ENCODE peak calls at places on chromosomes 16 and 17, in eight cellular contexts. One of them, this sample, is unnamed.

GRCh38 chr16:57810197-57811024 is 8.1 kb upstream of the KIFC3 start:
- DNase-seq in A549: peak; percentile 98
- DNase-seq in effector memory CD4-positive, alpha-beta T cell: peak; percentile 78
- DNase-seq in upper lobe of left lung: peak; percentile 96
- DNase-seq in neural progenitor cell: peak; percentile 47
- DNase-seq in neuronal stem cell: no peak
- DNase-seq in esophagus squamous epithelium: peak; percentile 40
- DNase-seq in GM23338: peak; percentile 67
- DNase-seq in this sample: peak; percentile 85

GRCh38 chr16:15041260-15042011 is 14.4 kb downstream of the NTAN1 start:
- DNase-seq in A549: no peak
- DNase-seq in effector memory CD4-positive, alpha-beta T cell: no peak
- DNase-seq in upper lobe of left lung: peak; percentile 64
- DNase-seq in neural progenitor cell: peak; percentile 29
- DNase-seq in neuronal stem cell: no peak
- DNase-seq in esophagus squamous epithelium: no peak
- DNase-seq in GM23338: peak; percentile 56
- DNase-seq in this sample: peak; percentile 56

GRCh38 chr16:48164907-48165715 is 9.3 kb upstream of the ABCC12 start:
- DNase-seq in A549: peak; percentile 83
- DNase-seq in effector memory CD4-positive, alpha-beta T cell: peak; percentile 36
- DNase-seq in upper lobe of left lung: peak; percentile 87
- DNase-seq in neural progenitor cell: peak; percentile 79
- DNase-seq in neuronal stem cell: peak; percentile 77
- DNase-seq in esophagus squamous epithelium: peak; percentile 12
- DNase-seq in GM23338: peak; percentile 81
- DNase-seq in this sample: peak; percentile 52

GRCh38 chr17:13634001-13634400 is 32.3 kb upstream of the HS3ST3A1 start:
- DNase-seq in A549: no peak
- DNase-seq in effector memory CD4-positive, alpha-beta T cell: no peak
- DNase-seq in upper lobe of left lung: no peak
- DNase-seq in neural progenitor cell: no peak
- DNase-seq in neuronal stem cell: no peak
- DNase-seq in esophagus squamous epithelium: no peak
- DNase-seq in GM23338: no peak
- DNase-seq in this sample: no peak

GRCh38 chr16:73068546-73069401 is 20.8 kb upstream of the ZFHX3 start:
- DNase-seq in A549: peak; percentile 89
- DNase-seq in effector memory CD4-positive, alpha-beta T cell: no peak
- DNase-seq in upper lobe of left lung: peak; percentile 93
- DNase-seq in neural progenitor cell: peak; percentile 9
- DNase-seq in neuronal stem cell: no peak
- DNase-seq in esophagus squamous epithelium: no peak
- DNase-seq in GM23338: no peak
- DNase-seq in this sample: no peak

GRCh38 chr16:88875703-88876234 is 9.3 kb upstream of the PABPN1L start:
- DNase-seq in A549: no peak
- DNase-seq in effector memory CD4-positive, alpha-beta T cell: no peak
- DNase-seq in upper lobe of left lung: no peak
- DNase-seq in neural progenitor cell: no peak
- DNase-seq in neuronal stem cell: no peak
- DNase-seq in esophagus squamous epithelium: no peak
- DNase-seq in GM23338: no peak
- DNase-seq in this sample: no peak

GRCh38 chr16:82655720-82656500 is 29.1 kb downstream of the CDH13 start:
- DNase-seq in A549: no peak
- DNase-seq in effector memory CD4-positive, alpha-beta T cell: no peak
- DNase-seq in upper lobe of left lung: no peak
- DNase-seq in neural progenitor cell: no peak
- DNase-seq in neuronal stem cell: no peak
- DNase-seq in esophagus squamous epithelium: no peak
- DNase-seq in GM23338: no peak
- DNase-seq in this sample: no peak

GRCh38 chr17:44417553-44417952 is 28.1 kb upstream of the ITGA2B start:
- DNase-seq in A549: peak; percentile 47
- DNase-seq in effector memory CD4-positive, alpha-beta T cell: no peak
- DNase-seq in upper lobe of left lung: no peak
- DNase-seq in neural progenitor cell: no peak
- DNase-seq in neuronal stem cell: no peak
- DNase-seq in esophagus squamous epithelium: no peak
- DNase-seq in GM23338: no peak
- DNase-seq in this sample: peak; percentile 40

GRCh38 chr17:74805543-74805991 is 29.4 kb upstream of the NAT9 start:
- DNase-seq in A549: no peak
- DNase-seq in effector memory CD4-positive, alpha-beta T cell: no peak
- DNase-seq in upper lobe of left lung: peak; percentile 36
- DNase-seq in neural progenitor cell: no peak
- DNase-seq in neuronal stem cell: no peak
- DNase-seq in esophagus squamous epithelium: no peak
- DNase-seq in GM23338: no peak
- DNase-seq in this sample: no peak

GRCh38 chr16:67555795-67556212 is 6.5 kb upstream of the CTCF start:
- DNase-seq in A549: no peak
- DNase-seq in effector memory CD4-positive, alpha-beta T cell: no peak
- DNase-seq in upper lobe of left lung: no peak
- DNase-seq in neural progenitor cell: no peak
- DNase-seq in neuronal stem cell: no peak
- DNase-seq in esophagus squamous epithelium: no peak
- DNase-seq in GM23338: no peak
- DNase-seq in this sample: no peak

GRCh38 chr17:77180503-77181330 is 39.9 kb downstream of the SEC14L1 start:
- DNase-seq in A549: no peak
- DNase-seq in effector memory CD4-positive, alpha-beta T cell: no peak
- DNase-seq in upper lobe of left lung: no peak
- DNase-seq in neural progenitor cell: no peak
- DNase-seq in neuronal stem cell: no peak
- DNase-seq in esophagus squamous epithelium: no peak
- DNase-seq in GM23338: no peak
- DNase-seq in this sample: no peak

GRCh38 chr16:86858501-86858900 is 280.2 kb downstream of the FOXL1 start:
- DNase-seq in A549: no peak
- DNase-seq in effector memory CD4-positive, alpha-beta T cell: no peak
- DNase-seq in upper lobe of left lung: no peak
- DNase-seq in neural progenitor cell: no peak
- DNase-seq in neuronal stem cell: no peak
- DNase-seq in esophagus squamous epithelium: no peak
- DNase-seq in GM23338: no peak
- DNase-seq in this sample: no peak

GRCh38 chr16:86863609-86864008 is 285.3 kb downstream of the FOXL1 start:
- DNase-seq in A549: no peak
- DNase-seq in effector memory CD4-positive, alpha-beta T cell: no peak
- DNase-seq in upper lobe of left lung: no peak
- DNase-seq in neural progenitor cell: no peak
- DNase-seq in neuronal stem cell: no peak
- DNase-seq in esophagus squamous epithelium: no peak
- DNase-seq in GM23338: no peak
- DNase-seq in this sample: no peak

GRCh38 chr16:86865866-86866675 is 287.7 kb downstream of the FOXL1 start:
- DNase-seq in A549: no peak
- DNase-seq in effector memory CD4-positive, alpha-beta T cell: no peak
- DNase-seq in upper lobe of left lung: no peak
- DNase-seq in neural progenitor cell: no peak
- DNase-seq in neuronal stem cell: no peak
- DNase-seq in esophagus squamous epithelium: no peak
- DNase-seq in GM23338: no peak
- DNase-seq in this sample: no peak

GRCh38 chr16:86864586-86864985 is 286.2 kb downstream of the FOXL1 start:
- DNase-seq in A549: no peak
- DNase-seq in effector memory CD4-positive, alpha-beta T cell: no peak
- DNase-seq in upper lobe of left lung: no peak
- DNase-seq in neural progenitor cell: no peak
- DNase-seq in neuronal stem cell: no peak
- DNase-seq in esophagus squamous epithelium: no peak
- DNase-seq in GM23338: no peak
- DNase-seq in this sample: no peak

GRCh38 chr16:86862596-86862995 is 284.2 kb downstream of the FOXL1 start:
- DNase-seq in A549: no peak
- DNase-seq in effector memory CD4-positive, alpha-beta T cell: no peak
- DNase-seq in upper lobe of left lung: no peak
- DNase-seq in neural progenitor cell: no peak
- DNase-seq in neuronal stem cell: no peak
- DNase-seq in esophagus squamous epithelium: no peak
- DNase-seq in GM23338: no peak
- DNase-seq in this sample: peak; percentile 5
- H3K27ac ChIP-seq in A549: no peak overlapping the region
- H3K27ac ChIP-seq in effector memory CD4-positive, alpha-beta T cell: no peak overlapping the region
- H3K27ac ChIP-seq in upper lobe of left lung: no peak overlapping the region
- H3K27ac ChIP-seq in neural progenitor cell: no peak overlapping the region
- H3K27ac ChIP-seq in neuronal stem cell: no peak overlapping the region
- H3K27ac ChIP-seq in esophagus squamous epithelium: no peak overlapping the region
- H3K27ac ChIP-seq in GM23338: no peak overlapping the region
- H3K27ac ChIP-seq in this sample: no peak overlapping the region

GRCh38 chr16:1413684-1414531 is 596 bp downstream of the UNKL start:
- DNase-seq in A549: peak; percentile 79
- DNase-seq in effector memory CD4-positive, alpha-beta T cell: peak; percentile 15
- DNase-seq in upper lobe of left lung: peak; percentile 67
- DNase-seq in neural progenitor cell: peak; percentile 80
- DNase-seq in neuronal stem cell: peak; percentile 50
- DNase-seq in esophagus squamous epithelium: peak; percentile 18
- DNase-seq in GM23338: peak; percentile 84
- DNase-seq in this sample: peak; percentile 36
- H3K27ac ChIP-seq in A549: peak overlapping the region; percentile 83
- H3K27ac ChIP-seq in effector memory CD4-positive, alpha-beta T cell: peak overlapping the region; percentile 75
- H3K27ac ChIP-seq in upper lobe of left lung: peak overlapping the region; percentile 89
- H3K27ac ChIP-seq in neural progenitor cell: no peak overlapping the region
- H3K27ac ChIP-seq in neuronal stem cell: no peak overlapping the region
- H3K27ac ChIP-seq in esophagus squamous epithelium: peak overlapping the region; percentile 97
- H3K27ac ChIP-seq in GM23338: no peak overlapping the region
- H3K27ac ChIP-seq in this sample: peak overlapping the region; percentile 58

GRCh38 chr16:31452631-31453106 is 6.6 kb upstream of the ARMC5 start:
- DNase-seq in A549: peak; percentile 76
- DNase-seq in effector memory CD4-positive, alpha-beta T cell: no peak
- DNase-seq in upper lobe of left lung: no peak
- DNase-seq in neural progenitor cell: no peak
- DNase-seq in neuronal stem cell: no peak
- DNase-seq in esophagus squamous epithelium: no peak
- DNase-seq in GM23338: peak; percentile 42
- DNase-seq in this sample: no peak
- H3K27ac ChIP-seq in A549: peak overlapping the region; percentile 74
- H3K27ac ChIP-seq in effector memory CD4-positive, alpha-beta T cell: no peak overlapping the region
- H3K27ac ChIP-seq in upper lobe of left lung: peak overlapping the region; percentile 44
- H3K27ac ChIP-seq in neural progenitor cell: no peak overlapping the region
- H3K27ac ChIP-seq in neuronal stem cell: no peak overlapping the region
- H3K27ac ChIP-seq in esophagus squamous epithelium: peak overlapping the region; percentile 84
- H3K27ac ChIP-seq in GM23338: no peak overlapping the region
- H3K27ac ChIP-seq in this sample: no peak overlapping the region

DNA sequence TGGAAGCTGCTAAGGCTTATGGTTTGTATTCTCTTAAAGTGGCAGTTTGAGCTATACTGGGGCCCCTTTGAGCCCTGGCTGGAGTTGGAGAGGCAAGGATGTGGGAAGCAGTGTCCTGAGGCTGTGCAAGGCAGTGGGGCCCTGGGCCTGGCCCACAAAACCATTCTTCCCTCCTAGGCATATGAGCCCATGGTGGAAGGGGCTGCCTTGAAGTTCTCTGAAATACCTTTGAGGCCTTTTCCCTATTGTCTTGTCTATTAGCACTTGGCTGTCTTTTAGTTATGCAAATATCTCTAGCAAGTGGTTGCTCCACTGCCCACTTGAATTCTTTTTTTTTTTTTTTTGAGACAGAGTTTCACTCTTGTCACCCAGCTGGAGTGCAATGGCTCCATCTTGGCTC is 119.2 kb downstream of the PCTP start:
- DNase-seq in A549: no peak
- DNase-seq in effector memory CD4-positive, alpha-beta T cell: no peak
- DNase-seq in upper lobe of left lung: no peak
- DNase-seq in neural progenitor cell: no peak
- DNase-seq in neuronal stem cell: no peak
- DNase-seq in esophagus squamous epithelium: no peak
- DNase-seq in GM23338: peak; percentile 59
- DNase-seq in this sample: no peak
- H3K27ac ChIP-seq in A549: no peak overlapping the region
- H3K27ac ChIP-seq in effector memory CD4-positive, alpha-beta T cell: no peak overlapping the region
- H3K27ac ChIP-seq in upper lobe of left lung: no peak overlapping the region
- H3K27ac ChIP-seq in neural progenitor cell: no peak overlapping the region
- H3K27ac ChIP-seq in neuronal stem cell: no peak overlapping the region
- H3K27ac ChIP-seq in esophagus squamous epithelium: no peak overlapping the region
- H3K27ac ChIP-seq in GM23338: peak overlapping the region; percentile 71
- H3K27ac ChIP-seq in this sample: no peak overlapping the region

This sample was measured in pancreas.